ENCODE peak calls at places on chromosomes 5 and 9, in four cellular contexts. Y is HCEC 1CT, V is lower lobe of right lung, T is fibroblast of villous mesenchyme. O is an unnamed sample.

GRCh38 chr9:94084314-94084713 is at the start of gene PTPDC1:
- DNase-seq in Y (peak; percentile 59), T (peak; percentile 78), V (no peak), O (peak; percentile 92)

GRCh38 chr5:60916646-60917045 is 28.2 kb downstream of the ERCC8 start:
- DNase-seq in T (peak; percentile 16), V (no peak), Y (peak; percentile 73), O (peak; percentile 19)

GRCh38 chr5:122756263-122756911 is 18.5 kb upstream of the SNX2 start:
- DNase-seq in Y (peak; percentile 87), V (no peak), T (peak; percentile 48), O (peak; percentile 72)

GRCh38 chr5:142618125-142618524 is 67.8 kb downstream of the FGF1 start:
- DNase-seq in V (no peak), T (peak; percentile 67), Y (peak; percentile 96), O (peak; percentile 77)

GRCh38 chr5:50749873-50750272 is 83.4 kb downstream of the PARP8 start:
- DNase-seq in Y (no peak), V (no peak), T (no peak), O (no peak)

GRCh38 chr5:107652839-107653607 is 17.7 kb downstream of the EFNA5 start:
- DNase-seq in V (no peak), Y (no peak), T (no peak), O (peak; percentile 33)

GRCh38 chr5:123460296-123460729 is 37.1 kb upstream of the CEP120 start:
- DNase-seq in Y (no peak), V (no peak), T (peak; percentile 63), O (no peak)

GRCh38 chr5:123035320-123035949 is 1.1 kb downstream of the PPIC start:
- DNase-seq in Y (no peak), T (peak; percentile 28), V (peak; percentile 70), O (peak; percentile 48)

GRCh38 chr5:132592521-132592920 is 35.7 kb downstream of the RAD50 start:
- DNase-seq in V (no peak), Y (no peak), T (no peak), O (peak; percentile 53)

GRCh38 chr5:4901890-4902289 is 238.2 kb upstream of the ADAMTS16 start:
- DNase-seq in T (no peak), V (no peak), Y (no peak), O (no peak)